ENCODE peak calls at places on chromosomes 6 and 20, in four cellular contexts. J is esophagus squamous epithelium, D is adrenal gland, E is dorsolateral prefrontal cortex. N is an unnamed sample.

GRCh38 chr6:109322825-109323580 is 59.3 kb downstream of the CD164 start:
- DNase-seq in J (no peak), D (peak), E (no peak), N (no peak)

GRCh38 chr20:45308078-45308778 is at the start of gene MATN4:
- DNase-seq in J (no peak), D (no peak), E (no peak), N (no peak)

GRCh38 chr6:27144740-27145079 is 102.8 kb upstream of the PRSS16 start:
- DNase-seq in J (no peak), D (no peak), E (no peak), N (no peak)

GRCh38 chr20:38021373-38021772 is 11.9 kb downstream of the TTI1 start:
- DNase-seq in J (no peak), D (no peak), E (no peak), N (no peak)

GRCh38 chr6:81788748-81789147 is 36.3 kb upstream of the TENT5A start:
- DNase-seq in J (no peak), D (no peak), E (no peak), N (no peak)

GRCh38 chr6:19837511-19838441 is 606 bp downstream of the ID4 start:
- DNase-seq in J (no peak), D (no peak), E (no peak), N (peak)

GRCh38 chr20:3797592-3798404 is 1.7 kb downstream of the CDC25B start:
- DNase-seq in J (no peak), D (no peak), E (no peak), N (no peak)

GRCh38 chr6:112839525-112839961 is 492.4 kb downstream of the RFPL4B start:
- DNase-seq in J (no peak), D (no peak), E (no peak), N (no peak)

GRCh38 chr6:79574636-79575035 is 37.4 kb upstream of the LCA5 start:
- DNase-seq in J (no peak), D (no peak), E (no peak), N (no peak)

GRCh38 chr6:90079555-90080490 is 185.6 kb downstream of the GJA10 start:
- DNase-seq in J (no peak), D (no peak), E (no peak), N (no peak)

GRCh38 chr6:31744422-31744821 is 4.6 kb downstream of the MSH5 start:
- DNase-seq in J (no peak), D (no peak), E (no peak), N (no peak)

GRCh38 chr20:17655865-17656489 is 26.1 kb downstream of the RRBP1 start:
- DNase-seq in J (no peak), D (peak), E (no peak), N (no peak)

GRCh38 chr6:42365021-42365420 is 86.7 kb downstream of the TRERF1 start:
- DNase-seq in J (no peak), D (no peak), E (no peak), N (no peak)

GRCh38 chr20:22411568-22412450 is 172.6 kb downstream of the FOXA2 start:
- DNase-seq in J (no peak), D (no peak), E (no peak), N (no peak)

GRCh38 chr20:59806578-59806975 is 126.9 kb downstream of the SYCP2 start:
- DNase-seq in J (no peak), D (peak), E (no peak), N (no peak)

GRCh38 chr6:27375613-27376079 is 12.9 kb upstream of the ZNF391 start:
- DNase-seq in J (no peak), D (no peak), E (no peak), N (no peak)

GRCh38 chr6:154474636-154475428 is 35.7 kb downstream of the CNKSR3 start:
- DNase-seq in J (no peak), D (peak), E (no peak), N (peak)

GRCh38 chr20:52975024-52975732 is 3.0 kb downstream of the TSHZ2 start:
- DNase-seq in J (no peak), D (peak), E (no peak), N (no peak)

GRCh38 chr6:26159417-26160273 is 72.4 kb downstream of the HFE start:
- DNase-seq in J (no peak), D (no peak), E (no peak), N (no peak)

GRCh38 chr20:50580016-50580747 is 70.0 kb downstream of the PTPN1 start:
- DNase-seq in J (no peak), D (peak), E (peak), N (no peak)

GRCh38 chr6:167104388-167104787 is 18.5 kb upstream of the CCR6 start:
- DNase-seq in J (no peak), D (no peak), E (no peak), N (no peak)

GRCh38 chr6:84638286-84638685 is 126.1 kb downstream of the TBX18 start:
- DNase-seq in J (no peak), D (no peak), E (no peak), N (no peak)

GRCh38 chr6:42251911-42252637 is 34.4 kb upstream of the MRPS10 start:
- DNase-seq in J (no peak), D (peak), E (no peak), N (no peak)

GRCh38 chr6:15553736-15554294 is 109.0 kb downstream of the DTNBP1 start:
- DNase-seq in J (no peak), D (no peak), E (no peak), N (no peak)

GRCh38 chr6:170292111-170292777 is 1.4 kb upstream of the DLL1 start:
- DNase-seq in J (no peak), D (no peak), E (no peak), N (no peak)

GRCh38 chr20:46246527-46246926 is 61.8 kb downstream of the CDH22 start:
- DNase-seq in J (no peak), D (peak), E (no peak), N (no peak)

GRCh38 chr6:158718431-158719126 is 68.7 kb downstream of the SYTL3 start:
- DNase-seq in J (no peak), D (no peak), E (no peak), N (no peak)

GRCh38 chr6:21164768-21165326 is 428.7 kb upstream of the SOX4 start:
- DNase-seq in J (no peak), D (no peak), E (no peak), N (no peak)

GRCh38 chr6:116531675-116532570 is 13.6 kb downstream of the TRAPPC3L start:
- DNase-seq in J (no peak), D (peak), E (no peak), N (no peak)

GRCh38 chr6:137126875-137127485 is 46.5 kb downstream of the IL22RA2 start:
- DNase-seq in J (no peak), D (no peak), E (no peak), N (no peak)

GRCh38 chr20:33012327-33013189 is 5.1 kb downstream of the BPIFB2 start:
- DNase-seq in J (no peak), D (no peak), E (no peak), N (no peak)

DNA sequence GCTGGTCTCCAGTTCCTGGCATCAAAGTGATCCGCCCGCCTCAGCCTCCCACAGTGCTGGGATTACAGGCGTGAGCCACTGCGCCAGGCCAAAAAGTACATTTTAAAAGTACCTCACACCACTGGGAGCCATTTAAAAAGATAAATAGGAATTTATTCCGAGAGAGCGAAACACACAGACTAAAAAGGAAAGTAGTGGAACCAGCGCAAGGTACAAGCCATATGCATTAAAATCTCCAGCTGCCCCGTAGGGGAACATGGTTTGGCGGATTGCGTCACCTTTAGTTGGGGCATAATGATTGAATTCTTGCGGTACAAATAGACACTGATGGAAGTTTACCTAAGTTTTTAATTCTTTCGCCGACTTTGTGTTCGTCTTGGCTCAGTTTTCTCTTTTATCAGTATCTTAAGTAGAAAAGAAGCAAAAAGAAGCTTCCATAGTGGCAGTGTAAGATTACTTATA is 1.3 kb downstream of the RAD21L1 start:
- DNase-seq in J (no peak), D (no peak), E (no peak), N (no peak)
- H3K27ac ChIP-seq in J (no peak), D (no peak), E (no peak), N (no peak)

GRCh38 chr6:6798430-6798829 is 209.9 kb downstream of the LY86 start:
- DNase-seq in J (no peak), D (no peak), E (no peak), N (no peak)

GRCh38 chr6:6801002-6801329 is 212.4 kb downstream of the LY86 start:
- DNase-seq in J (no peak), D (no peak), E (no peak), N (no peak)

GRCh38 chr6:6804843-6805680 is 216.5 kb downstream of the LY86 start:
- DNase-seq in J (no peak), D (peak), E (no peak), N (no peak)

GRCh38 chr6:6803180-6803978 is 214.9 kb downstream of the LY86 start:
- DNase-seq in J (peak), D (no peak), E (no peak), N (peak)

DNA sequence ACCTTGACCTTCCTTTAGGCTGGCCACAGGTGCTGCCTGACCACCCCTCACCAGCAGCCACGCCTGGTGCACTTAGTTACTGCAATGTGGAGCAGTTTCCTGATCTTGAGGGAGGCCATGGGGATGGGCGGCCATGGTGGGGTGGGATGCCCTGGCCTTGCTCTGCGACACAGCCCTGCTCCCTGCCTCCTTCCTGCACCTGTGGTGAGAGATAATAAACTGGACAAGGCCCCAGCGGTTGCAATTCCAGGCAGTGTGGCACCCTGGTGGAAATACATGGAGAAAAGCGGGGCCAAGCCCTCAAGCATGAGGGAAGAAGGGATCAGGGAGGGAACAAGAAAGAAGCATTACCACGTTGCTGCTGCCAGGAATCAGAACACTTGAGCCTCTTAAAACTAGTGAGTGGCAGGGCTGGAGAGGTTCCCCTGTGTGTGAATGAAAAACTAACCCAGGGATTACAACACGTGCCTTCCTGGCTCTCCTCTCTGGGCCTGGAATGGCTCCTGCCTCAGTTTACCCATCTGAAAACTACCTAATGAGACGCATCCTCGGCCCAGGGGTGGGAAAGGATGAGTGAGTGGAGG is 213.2 kb downstream of the LY86 start:
- DNase-seq in J (no peak), D (no peak), E (no peak), N (no peak)
- H3K27ac ChIP-seq in J (peak), D (no peak), E (no peak), N (no peak)

GRCh38 chr6:6712258-6712978 is 123.9 kb downstream of the LY86 start:
- DNase-seq in J (no peak), D (peak), E (no peak), N (no peak)
- H3K27ac ChIP-seq in J (peak), D (no peak), E (no peak), N (no peak)

GRCh38 chr6:49220293-49220692 is 242.8 kb downstream of the MMUT start:
- DNase-seq in J (no peak), D (no peak), E (no peak), N (no peak)
- H3K27ac ChIP-seq in J (no peak), D (no peak), E (no peak), N (no peak)

DNA sequence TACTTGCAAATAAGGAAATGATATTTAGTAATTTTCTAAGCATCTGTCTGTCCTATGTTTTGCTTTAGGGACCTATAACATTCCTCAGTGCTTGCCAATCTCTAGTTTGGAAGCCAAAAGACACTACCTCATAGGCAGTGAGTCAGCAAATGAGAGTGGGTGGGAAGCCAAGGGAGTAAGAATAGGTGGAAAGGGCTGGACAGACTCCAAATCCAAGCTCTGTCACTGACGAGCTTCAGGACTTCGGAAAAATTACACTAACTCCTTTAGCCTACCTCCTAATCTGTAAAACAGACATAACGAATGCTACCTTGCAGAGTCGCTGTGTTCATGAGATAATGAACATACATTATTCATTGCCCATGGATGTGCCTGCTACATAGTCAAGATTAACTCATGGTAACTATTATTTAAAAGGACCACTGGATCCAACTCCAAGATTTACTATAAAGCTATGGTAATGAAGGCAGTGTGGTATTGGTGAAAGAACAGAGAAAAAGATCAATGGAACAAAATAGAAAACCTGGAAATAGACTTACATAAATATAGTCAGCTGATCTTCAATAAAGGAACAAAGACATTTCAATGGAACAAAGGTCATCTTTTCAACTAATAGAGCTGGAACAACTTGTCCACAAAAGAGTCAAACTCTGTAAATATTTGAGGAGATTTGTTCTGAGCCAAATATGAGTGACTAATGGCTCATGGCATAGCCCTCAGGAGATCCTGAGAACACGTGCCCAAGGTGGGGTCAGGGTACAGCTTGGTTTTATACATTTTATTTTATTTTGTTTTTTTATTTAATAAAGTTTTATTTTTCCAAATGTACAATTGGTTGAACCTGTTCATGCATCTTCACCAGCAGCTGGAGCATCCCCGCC is 64.1 kb downstream of the FAM50B start:
- DNase-seq in J (no peak), D (peak), E (no peak), N (peak)
- H3K27ac ChIP-seq in J (peak), D (no peak), E (no peak), N (peak)

N was measured in breast epithelium.